ENCODE peak calls at places on chromosomes 12 and 14, in six cellular contexts. L is GOT3, N is NCI-H1436, R is HAP-1, D is posterior vena cava, U is ELF-1. H is an unnamed sample.

GRCh38 chr14:99734406-99735051 is 50.4 kb downstream of the CYP46A1 start:
- DNase-seq in L (no peak), N (no peak), R (no peak), D (peak; percentile 81), U (no peak), H (no peak)

GRCh38 chr12:14290951-14291350 is 74.5 kb upstream of the ATF7IP start:
- DNase-seq in L (no peak), N (no peak), R (no peak), D (no peak), U (no peak), H (no peak)

GRCh38 chr14:97788846-97789528 is 991.8 kb downstream of the VRK1 start:
- DNase-seq in L (no peak), N (no peak), R (no peak), D (no peak), U (no peak), H (no peak)

GRCh38 chr12:77754086-77754485 is 76.6 kb upstream of the NAV3 start:
- DNase-seq in L (no peak), N (no peak), R (peak; percentile 36), D (no peak), U (no peak), H (no peak)

GRCh38 chr12:119746169-119746568 is 78.2 kb downstream of the PRKAB1 start:
- DNase-seq in L (no peak), N (no peak), R (no peak), D (no peak), U (no peak), H (no peak)

GRCh38 chr12:131436922-131437705 is 273.8 kb upstream of the SFSWAP start:
- DNase-seq in L (no peak), N (peak; percentile 38), R (no peak), D (no peak), U (no peak), H (no peak)

GRCh38 chr12:68342966-68343365 is 10.8 kb upstream of the MDM1 start:
- DNase-seq in L (no peak), N (peak; percentile 87), R (peak; percentile 40), D (no peak), U (no peak), H (peak; percentile 88)

GRCh38 chr12:76329163-76329562 is 19.1 kb downstream of the BBS10 start:
- DNase-seq in L (no peak), N (no peak), R (no peak), D (no peak), U (no peak), H (no peak)

GRCh38 chr12:57261385-57261784 is 10.4 kb upstream of the STAC3 start:
- DNase-seq in L (no peak), N (peak; percentile 23), R (no peak), D (no peak), U (peak; percentile 11), H (peak; percentile 83)

GRCh38 chr14:104505085-104506074 is 74.2 kb upstream of the C14orf180 start:
- DNase-seq in L (no peak), N (no peak), R (no peak), D (no peak), U (no peak), H (no peak)

GRCh38 chr12:2960996-2961616 is 1.9 kb downstream of the TEAD4 start:
- DNase-seq in L (no peak), N (no peak), R (peak; percentile 20), D (no peak), U (no peak), H (no peak)

GRCh38 chr12:94427520-94428381 is 31.9 kb downstream of the CEP83 start:
- DNase-seq in L (no peak), N (no peak), R (peak; percentile 46), D (no peak), U (no peak), H (no peak)

GRCh38 chr12:1913377-1914115 is 4.9 kb downstream of the CACNA2D4 start:
- DNase-seq in L (no peak), N (no peak), R (no peak), D (no peak), U (no peak), H (no peak)

GRCh38 chr12:108837680-108838079 is 19.7 kb downstream of the SSH1 start:
- DNase-seq in L (no peak), N (no peak), R (no peak), D (no peak), U (no peak), H (no peak)

GRCh38 chr12:131918311-131919050 is 10.6 kb upstream of the PUS1 start:
- DNase-seq in L (no peak), N (no peak), R (no peak), D (no peak), U (no peak), H (no peak)

GRCh38 chr14:77272261-77272660 is 1.3 kb upstream of the NGB start:
- DNase-seq in L (no peak), N (no peak), R (no peak), D (peak; percentile 15), U (no peak), H (no peak)

GRCh38 chr14:41609704-41610183 is 3.1 kb downstream of the LRFN5 start:
- DNase-seq in L (no peak), N (peak; percentile 83), R (peak; percentile 69), D (no peak), U (peak; percentile 88), H (no peak)

GRCh38 chr14:32694795-32695449 is 243.8 kb upstream of the NPAS3 start:
- DNase-seq in L (no peak), N (no peak), R (peak; percentile 31), D (no peak), U (no peak), H (no peak)

GRCh38 chr14:37247777-37248461 is 50.2 kb downstream of the MIPOL1 start:
- DNase-seq in L (no peak), N (no peak), R (no peak), D (no peak), U (no peak), H (no peak)

GRCh38 chr12:12467701-12468218 is 94.9 kb downstream of the DUSP16 start:
- DNase-seq in L (no peak), N (no peak), R (no peak), D (no peak), U (no peak), H (no peak)

GRCh38 chr12:39443704-39444234 is 849 bp upstream of the KIF21A start:
- DNase-seq in L (no peak), N (no peak), R (no peak), D (no peak), U (no peak), H (no peak)

GRCh38 chr12:66129934-66130266 is 650 bp downstream of the LLPH start:
- DNase-seq in L (no peak), N (no peak), R (no peak), D (no peak), U (no peak), H (no peak)

GRCh38 chr12:110563702-110564470 is 19.2 kb downstream of the PPTC7 start:
- DNase-seq in L (no peak), N (no peak), R (no peak), D (no peak), U (no peak), H (no peak)

GRCh38 chr14:66482873-66483272 is 3.3 kb upstream of the CCDC196 start:
- DNase-seq in L (no peak), N (no peak), R (no peak), D (no peak), U (no peak), H (no peak)

GRCh38 chr14:85764809-85765208 is 234.9 kb downstream of the FLRT2 start:
- DNase-seq in L (no peak), N (no peak), R (no peak), D (peak; percentile 79), U (no peak), H (no peak)

GRCh38 chr14:103404032-103404918 is 19.1 kb downstream of the MARK3 start:
- DNase-seq in L (no peak), N (no peak), R (no peak), D (no peak), U (no peak), H (no peak)

H was measured in NCI-H187 treated with DMSO at 0.1 percent for 48 hours.